ENCODE peak calls at places on chromosomes 12 and 14, in five cellular contexts. M, H, F, L and G are unnamed samples.

GRCh38 chr14:50040905-50041465 is 75.4 kb downstream of the VCPKMT start:
- DNase-seq in F (no peak), L (no peak), H (no peak), M (no peak), G (no peak)

GRCh38 chr14:88628452-88628851 is 65.6 kb downstream of the ZC3H14 start:
- DNase-seq in M (no peak), F (no peak), H (no peak), L (no peak), G (no peak)

GRCh38 chr14:92323031-92323915 is at the start of gene SLC24A4:
- DNase-seq in M (no peak), H (no peak), L (no peak), F (no peak), G (no peak)

GRCh38 chr12:65163755-65164154 is 5.6 kb upstream of the LEMD3 start:
- DNase-seq in M (no peak), L (no peak), F (no peak), H (no peak), G (no peak)

GRCh38 chr12:91326043-91327027 is 143.7 kb upstream of the DCN start:
- DNase-seq in H (no peak), L (peak), F (peak), M (no peak), G (no peak)

GRCh38 chr14:98112211-98112780 is 1159.7 kb downstream of the BCL11B start:
- DNase-seq in F (no peak), H (no peak), L (no peak), M (no peak), G (no peak)

GRCh38 chr12:119072463-119072862 is 91.1 kb downstream of the SRRM4 start:
- DNase-seq in H (no peak), L (no peak), F (no peak), M (no peak), G (no peak)

GRCh38 chr12:11797317-11797913 is 147.9 kb downstream of the ETV6 start:
- DNase-seq in L (no peak), F (no peak), M (no peak), H (no peak), G (no peak)

GRCh38 chr12:55470088-55470830 is at the start of gene OR6C70:
- DNase-seq in M (no peak), L (no peak), F (no peak), H (no peak), G (no peak)